ENCODE peak calls at places on chromosomes 6 and 20, in nine cellular contexts. One of them, this sample, is unnamed. For H3K4me1 and H3K27me3, the result is how much of the 10 kb centered on the place peaks cover.

GRCh38 chr20:53685070-53685595 is 91.5 kb upstream of the ZNF217 start:
- DNase-seq in K562: no peak
- DNase-seq in esophagus squamous epithelium: no peak
- DNase-seq in testis: no peak
- DNase-seq in colonic mucosa: no peak
- DNase-seq in CD4-positive, alpha-beta memory T cell: no peak
- DNase-seq in PC-3: no peak
- DNase-seq in lung: no peak
- DNase-seq in fibroblast of lung: no peak
- DNase-seq in this sample: no peak

GRCh38 chr6:14621518-14621917 is 503.9 kb downstream of the CD83 start:
- DNase-seq in CD4-positive, alpha-beta memory T cell: no peak
- DNase-seq in colonic mucosa: no peak
- DNase-seq in PC-3: no peak
- DNase-seq in fibroblast of lung: no peak
- DNase-seq in testis: no peak
- DNase-seq in K562: no peak
- DNase-seq in lung: no peak
- DNase-seq in esophagus squamous epithelium: no peak
- DNase-seq in this sample: peak

GRCh38 chr6:1624848-1625341 is 15.2 kb downstream of the FOXC1 start:
- DNase-seq in K562: no peak
- DNase-seq in lung: no peak
- DNase-seq in CD4-positive, alpha-beta memory T cell: no peak
- DNase-seq in testis: no peak
- DNase-seq in colonic mucosa: no peak
- DNase-seq in PC-3: no peak
- DNase-seq in fibroblast of lung: peak
- DNase-seq in esophagus squamous epithelium: no peak
- DNase-seq in this sample: peak

GRCh38 chr6:45614488-45615285 is 237.0 kb upstream of the SUPT3H start:
- DNase-seq in testis: no peak
- DNase-seq in CD4-positive, alpha-beta memory T cell: no peak
- DNase-seq in fibroblast of lung: no peak
- DNase-seq in lung: no peak
- DNase-seq in PC-3: peak
- DNase-seq in colonic mucosa: no peak
- DNase-seq in esophagus squamous epithelium: no peak
- DNase-seq in K562: no peak
- DNase-seq in this sample: no peak

GRCh38 chr20:15628954-15629353 is 944.3 kb downstream of the KIF16B start:
- DNase-seq in colonic mucosa: no peak
- DNase-seq in esophagus squamous epithelium: no peak
- DNase-seq in fibroblast of lung: no peak
- DNase-seq in lung: no peak
- DNase-seq in testis: no peak
- DNase-seq in PC-3: no peak
- DNase-seq in K562: no peak
- DNase-seq in CD4-positive, alpha-beta memory T cell: no peak
- DNase-seq in this sample: no peak

GRCh38 chr6:44247338-44248302 is 719 bp downstream of the HSP90AB1 start:
- DNase-seq in lung: peak
- DNase-seq in K562: peak
- DNase-seq in PC-3: peak
- DNase-seq in fibroblast of lung: peak
- DNase-seq in esophagus squamous epithelium: no peak
- DNase-seq in colonic mucosa: peak
- DNase-seq in testis: peak
- DNase-seq in CD4-positive, alpha-beta memory T cell: peak
- DNase-seq in this sample: peak

GRCh38 chr6:117206522-117206921 is 58.8 kb upstream of the VGLL2 start:
- DNase-seq in lung: no peak
- DNase-seq in fibroblast of lung: no peak
- DNase-seq in colonic mucosa: no peak
- DNase-seq in K562: no peak
- DNase-seq in CD4-positive, alpha-beta memory T cell: no peak
- DNase-seq in PC-3: no peak
- DNase-seq in esophagus squamous epithelium: no peak
- DNase-seq in testis: no peak
- DNase-seq in this sample: no peak

GRCh38 chr20:6157345-6157744 is 34.5 kb upstream of the FERMT1 start:
- DNase-seq in CD4-positive, alpha-beta memory T cell: no peak
- DNase-seq in testis: no peak
- DNase-seq in esophagus squamous epithelium: no peak
- DNase-seq in lung: no peak
- DNase-seq in colonic mucosa: no peak
- DNase-seq in fibroblast of lung: no peak
- DNase-seq in K562: no peak
- DNase-seq in PC-3: peak
- DNase-seq in this sample: no peak

GRCh38 chr6:74597266-74597665 is 608.6 kb downstream of the COL12A1 start:
- DNase-seq in esophagus squamous epithelium: no peak
- DNase-seq in fibroblast of lung: peak
- DNase-seq in PC-3: peak
- DNase-seq in CD4-positive, alpha-beta memory T cell: no peak
- DNase-seq in lung: no peak
- DNase-seq in colonic mucosa: no peak
- DNase-seq in testis: no peak
- DNase-seq in K562: no peak
- DNase-seq in this sample: no peak

GRCh38 chr6:74598473-74599393 is 607.1 kb downstream of the COL12A1 start:
- DNase-seq in PC-3: peak
- DNase-seq in K562: no peak
- DNase-seq in testis: no peak
- DNase-seq in colonic mucosa: no peak
- DNase-seq in fibroblast of lung: peak
- DNase-seq in lung: no peak
- DNase-seq in CD4-positive, alpha-beta memory T cell: no peak
- DNase-seq in esophagus squamous epithelium: no peak
- DNase-seq in this sample: no peak

GRCh38 chr6:74597840-74598239 is 608.0 kb downstream of the COL12A1 start:
- DNase-seq in fibroblast of lung: no peak
- DNase-seq in testis: no peak
- DNase-seq in lung: no peak
- DNase-seq in K562: no peak
- DNase-seq in esophagus squamous epithelium: no peak
- DNase-seq in CD4-positive, alpha-beta memory T cell: no peak
- DNase-seq in PC-3: no peak
- DNase-seq in colonic mucosa: no peak
- DNase-seq in this sample: no peak

GRCh38 chr6:74602206-74602605 is 603.6 kb downstream of the COL12A1 start:
- DNase-seq in K562: no peak
- DNase-seq in testis: no peak
- DNase-seq in CD4-positive, alpha-beta memory T cell: no peak
- DNase-seq in PC-3: no peak
- DNase-seq in colonic mucosa: no peak
- DNase-seq in fibroblast of lung: no peak
- DNase-seq in esophagus squamous epithelium: no peak
- DNase-seq in lung: no peak
- DNase-seq in this sample: no peak

GRCh38 chr6:74596586-74596985 is 609.3 kb downstream of the COL12A1 start:
- DNase-seq in lung: no peak
- DNase-seq in fibroblast of lung: peak
- DNase-seq in esophagus squamous epithelium: no peak
- DNase-seq in testis: no peak
- DNase-seq in colonic mucosa: no peak
- DNase-seq in CD4-positive, alpha-beta memory T cell: no peak
- DNase-seq in PC-3: no peak
- DNase-seq in K562: no peak
- DNase-seq in this sample: no peak
- H3K4me1 ChIP-seq in lung: under half
- H3K4me1 ChIP-seq in fibroblast of lung: under half
- H3K4me1 ChIP-seq in esophagus squamous epithelium: under half
- H3K4me1 ChIP-seq in testis: under half
- H3K4me1 ChIP-seq in colonic mucosa: under half
- H3K4me1 ChIP-seq in CD4-positive, alpha-beta memory T cell: under half
- H3K4me1 ChIP-seq in PC-3: under half
- H3K4me1 ChIP-seq in K562: under half
- H3K4me1 ChIP-seq in this sample: under half

GRCh38 chr20:41032243-41032642 is 3.6 kb downstream of the TOP1 start:
- DNase-seq in K562: no peak
- DNase-seq in CD4-positive, alpha-beta memory T cell: no peak
- DNase-seq in lung: no peak
- DNase-seq in esophagus squamous epithelium: no peak
- DNase-seq in colonic mucosa: no peak
- DNase-seq in PC-3: no peak
- DNase-seq in fibroblast of lung: peak
- DNase-seq in testis: no peak
- DNase-seq in this sample: peak

GRCh38 chr20:41029150-41029872 is 689 bp downstream of the TOP1 start:
- DNase-seq in testis: peak
- DNase-seq in fibroblast of lung: no peak
- DNase-seq in esophagus squamous epithelium: no peak
- DNase-seq in CD4-positive, alpha-beta memory T cell: peak
- DNase-seq in PC-3: no peak
- DNase-seq in colonic mucosa: peak
- DNase-seq in K562: peak
- DNase-seq in lung: peak
- DNase-seq in this sample: peak

GRCh38 chr20:41031243-41031619 is 2.6 kb downstream of the TOP1 start:
- DNase-seq in fibroblast of lung: no peak
- DNase-seq in colonic mucosa: no peak
- DNase-seq in K562: no peak
- DNase-seq in testis: no peak
- DNase-seq in esophagus squamous epithelium: no peak
- DNase-seq in PC-3: no peak
- DNase-seq in CD4-positive, alpha-beta memory T cell: no peak
- DNase-seq in lung: no peak
- DNase-seq in this sample: no peak

GRCh38 chr20:41028359-41029149 is at the start of gene TOP1:
- DNase-seq in CD4-positive, alpha-beta memory T cell: peak
- DNase-seq in testis: peak
- DNase-seq in colonic mucosa: peak
- DNase-seq in fibroblast of lung: peak
- DNase-seq in PC-3: peak
- DNase-seq in esophagus squamous epithelium: peak
- DNase-seq in lung: peak
- DNase-seq in K562: peak
- DNase-seq in this sample: peak

GRCh38 chr20:41030536-41031242 is 2.1 kb downstream of the TOP1 start:
- DNase-seq in PC-3: peak
- DNase-seq in fibroblast of lung: peak
- DNase-seq in colonic mucosa: no peak
- DNase-seq in testis: no peak
- DNase-seq in esophagus squamous epithelium: no peak
- DNase-seq in CD4-positive, alpha-beta memory T cell: no peak
- DNase-seq in lung: no peak
- DNase-seq in K562: no peak
- DNase-seq in this sample: no peak
- H3K27ac ChIP-seq in PC-3: no peak
- H3K27ac ChIP-seq in fibroblast of lung: peak
- H3K27ac ChIP-seq in colonic mucosa: peak
- H3K27ac ChIP-seq in testis: no peak
- H3K27ac ChIP-seq in esophagus squamous epithelium: peak
- H3K27ac ChIP-seq in CD4-positive, alpha-beta memory T cell: no peak
- H3K27ac ChIP-seq in lung: no peak
- H3K27ac ChIP-seq in K562: peak
- H3K27ac ChIP-seq in this sample: no peak

GRCh38 chr20:62464990-62465389 is 10.8 kb downstream of the GATA5 start:
- DNase-seq in CD4-positive, alpha-beta memory T cell: no peak
- DNase-seq in K562: no peak
- DNase-seq in fibroblast of lung: no peak
- DNase-seq in lung: no peak
- DNase-seq in esophagus squamous epithelium: no peak
- DNase-seq in testis: no peak
- DNase-seq in PC-3: no peak
- DNase-seq in colonic mucosa: no peak
- DNase-seq in this sample: no peak

GRCh38 chr20:62469352-62469751 is 6.4 kb downstream of the GATA5 start:
- DNase-seq in PC-3: no peak
- DNase-seq in esophagus squamous epithelium: no peak
- DNase-seq in CD4-positive, alpha-beta memory T cell: no peak
- DNase-seq in K562: no peak
- DNase-seq in lung: no peak
- DNase-seq in testis: no peak
- DNase-seq in fibroblast of lung: no peak
- DNase-seq in colonic mucosa: no peak
- DNase-seq in this sample: no peak

GRCh38 chr20:62466071-62466760 is 9.6 kb downstream of the GATA5 start:
- DNase-seq in lung: no peak
- DNase-seq in colonic mucosa: no peak
- DNase-seq in CD4-positive, alpha-beta memory T cell: no peak
- DNase-seq in PC-3: no peak
- DNase-seq in K562: no peak
- DNase-seq in esophagus squamous epithelium: no peak
- DNase-seq in fibroblast of lung: no peak
- DNase-seq in testis: no peak
- DNase-seq in this sample: no peak

GRCh38 chr20:62464080-62464770 is 11.6 kb downstream of the GATA5 start:
- DNase-seq in lung: no peak
- DNase-seq in CD4-positive, alpha-beta memory T cell: no peak
- DNase-seq in PC-3: no peak
- DNase-seq in colonic mucosa: no peak
- DNase-seq in testis: no peak
- DNase-seq in K562: no peak
- DNase-seq in fibroblast of lung: no peak
- DNase-seq in esophagus squamous epithelium: no peak
- DNase-seq in this sample: no peak

DNA sequence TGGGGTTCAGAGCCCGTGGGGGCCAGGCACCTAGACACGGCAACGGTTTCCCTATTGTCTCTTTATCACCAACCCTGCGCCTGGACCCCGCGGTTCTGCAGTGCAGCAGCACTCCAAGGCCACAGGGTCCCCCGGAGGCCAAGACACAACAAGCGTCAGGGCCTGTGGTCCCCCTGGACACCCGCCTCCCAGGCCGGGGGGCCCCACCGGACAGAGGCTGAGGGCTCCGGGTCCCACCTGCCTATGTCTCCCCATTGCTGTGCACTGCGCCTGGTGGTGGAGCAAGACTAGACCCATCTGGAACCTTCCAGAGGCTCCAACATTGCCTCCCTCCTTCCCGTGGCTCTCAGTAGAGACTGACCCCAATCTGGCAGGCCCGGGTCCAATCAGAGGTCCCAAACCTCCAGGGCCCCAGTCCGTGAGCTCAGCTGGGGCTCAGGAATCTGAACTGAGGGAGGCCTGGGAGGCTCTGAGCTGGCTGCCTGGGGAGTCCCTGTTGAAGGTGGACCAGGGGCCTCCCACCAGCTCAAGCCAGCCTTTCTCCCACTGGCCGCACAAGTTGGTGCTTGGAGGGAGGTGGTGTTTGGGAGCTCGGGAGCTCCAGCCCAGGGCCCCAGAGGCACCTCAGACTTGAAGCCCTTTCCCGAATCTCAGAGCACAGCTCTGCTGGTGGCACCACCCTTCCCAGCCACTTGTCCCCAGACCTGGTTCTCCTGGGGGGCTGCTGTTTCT is 8.8 kb downstream of the GATA5 start:
- DNase-seq in colonic mucosa: no peak
- DNase-seq in K562: no peak
- DNase-seq in lung: no peak
- DNase-seq in testis: no peak
- DNase-seq in CD4-positive, alpha-beta memory T cell: no peak
- DNase-seq in esophagus squamous epithelium: no peak
- DNase-seq in fibroblast of lung: no peak
- DNase-seq in PC-3: no peak
- DNase-seq in this sample: no peak
- H3K27me3 ChIP-seq in colonic mucosa: under half
- H3K27me3 ChIP-seq in K562: under half
- H3K27me3 ChIP-seq in lung: under half
- H3K27me3 ChIP-seq in testis: under half
- H3K27me3 ChIP-seq in CD4-positive, alpha-beta memory T cell: under half
- H3K27me3 ChIP-seq in esophagus squamous epithelium: under half
- H3K27me3 ChIP-seq in fibroblast of lung: under half
- H3K27me3 ChIP-seq in PC-3: under half
- H3K27me3 ChIP-seq in this sample: under half

GRCh38 chr20:36847710-36848040 is 28.3 kb upstream of the TLDC2 start:
- DNase-seq in K562: no peak
- DNase-seq in lung: no peak
- DNase-seq in PC-3: no peak
- DNase-seq in esophagus squamous epithelium: no peak
- DNase-seq in fibroblast of lung: no peak
- DNase-seq in CD4-positive, alpha-beta memory T cell: no peak
- DNase-seq in colonic mucosa: no peak
- DNase-seq in testis: no peak
- DNase-seq in this sample: no peak

GRCh38 chr20:36848677-36849076 is 27.3 kb upstream of the TLDC2 start:
- DNase-seq in colonic mucosa: no peak
- DNase-seq in esophagus squamous epithelium: no peak
- DNase-seq in PC-3: no peak
- DNase-seq in CD4-positive, alpha-beta memory T cell: no peak
- DNase-seq in testis: no peak
- DNase-seq in fibroblast of lung: no peak
- DNase-seq in lung: no peak
- DNase-seq in K562: no peak
- DNase-seq in this sample: no peak

GRCh38 chr20:36848078-36848660 is 27.8 kb upstream of the TLDC2 start:
- DNase-seq in CD4-positive, alpha-beta memory T cell: no peak
- DNase-seq in esophagus squamous epithelium: no peak
- DNase-seq in testis: no peak
- DNase-seq in K562: no peak
- DNase-seq in PC-3: no peak
- DNase-seq in lung: no peak
- DNase-seq in colonic mucosa: no peak
- DNase-seq in fibroblast of lung: peak
- DNase-seq in this sample: peak

GRCh38 chr20:36845288-36845969 is 30.5 kb upstream of the TLDC2 start:
- DNase-seq in K562: no peak
- DNase-seq in testis: no peak
- DNase-seq in fibroblast of lung: no peak
- DNase-seq in CD4-positive, alpha-beta memory T cell: no peak
- DNase-seq in esophagus squamous epithelium: no peak
- DNase-seq in colonic mucosa: no peak
- DNase-seq in lung: no peak
- DNase-seq in PC-3: no peak
- DNase-seq in this sample: no peak

DNA sequence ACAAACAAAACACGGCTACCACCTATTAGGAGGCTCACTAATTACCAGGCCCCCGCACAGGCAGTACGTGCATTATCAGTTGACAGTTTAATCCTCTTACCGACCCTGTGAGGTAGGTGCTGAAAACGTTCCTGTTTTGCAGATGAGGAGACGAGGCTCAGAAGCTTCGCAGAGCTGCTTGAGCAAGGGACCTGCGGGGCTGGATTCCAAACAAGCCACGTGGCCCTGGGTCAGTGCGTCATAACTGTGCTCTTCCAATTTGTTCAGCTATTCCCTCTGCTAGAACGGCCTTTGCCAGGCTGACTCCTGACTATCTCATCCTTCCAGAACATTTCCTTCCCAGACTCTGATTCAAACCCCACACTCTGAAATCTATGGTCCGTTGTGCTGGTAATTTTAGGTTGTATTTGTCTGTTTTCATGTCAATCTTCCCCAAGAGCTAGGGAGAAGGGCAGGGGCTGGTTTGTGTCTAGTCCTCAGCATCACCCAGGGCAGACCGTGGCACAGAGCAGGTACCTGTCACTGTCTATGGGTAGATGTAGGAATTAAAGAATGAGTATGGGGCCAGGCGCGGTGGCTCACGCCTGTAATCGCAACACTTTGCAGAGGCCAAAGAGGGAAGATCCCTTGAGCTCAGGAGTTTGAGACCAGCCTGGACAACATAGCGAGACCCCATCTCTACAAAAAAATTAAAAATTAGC is 28.8 kb upstream of the TLDC2 start:
- DNase-seq in K562: no peak
- DNase-seq in testis: peak
- DNase-seq in fibroblast of lung: peak
- DNase-seq in colonic mucosa: no peak
- DNase-seq in esophagus squamous epithelium: no peak
- DNase-seq in lung: no peak
- DNase-seq in PC-3: no peak
- DNase-seq in CD4-positive, alpha-beta memory T cell: no peak
- DNase-seq in this sample: peak
- H3K4me1 ChIP-seq in K562: under half
- H3K4me1 ChIP-seq in testis: half or more
- H3K4me1 ChIP-seq in fibroblast of lung: under half
- H3K4me1 ChIP-seq in colonic mucosa: under half
- H3K4me1 ChIP-seq in esophagus squamous epithelium: half or more
- H3K4me1 ChIP-seq in lung: under half
- H3K4me1 ChIP-seq in PC-3: under half
- H3K4me1 ChIP-seq in CD4-positive, alpha-beta memory T cell: under half
- H3K4me1 ChIP-seq in this sample: under half